ENCODE peak calls at places on chromosomes 2 and 18, in eight cellular contexts. One of them, this sample, is unnamed.

GRCh38 chr2:30446602-30447148 is 371 bp upstream of the LCLAT1 start:
- DNase-seq in aorta: no peak
- DNase-seq in NCI-H460: no peak
- DNase-seq in NCI-H1105 treated with DMSO at 0.1 percent for 48 hours: peak; percentile 28
- DNase-seq in OCI-M1: no peak
- DNase-seq in MV-4-11: no peak
- DNase-seq in stimulated activated CD4-positive, alpha-beta T cell treated with anti-CD3 and anti-CD28 coated beads, Interleukin-4, amount 100 ng/mL, for 4 hours: no peak
- DNase-seq in pons: no peak
- DNase-seq in this sample: no peak

GRCh38 chr18:42426496-42427015 is 471.5 kb downstream of the PIK3C3 start:
- DNase-seq in NCI-H1105 treated with DMSO at 0.1 percent for 48 hours: no peak
- DNase-seq in MV-4-11: no peak
- DNase-seq in OCI-M1: no peak
- DNase-seq in pons: peak; percentile 69
- DNase-seq in NCI-H460: no peak
- DNase-seq in stimulated activated CD4-positive, alpha-beta T cell treated with anti-CD3 and anti-CD28 coated beads, Interleukin-4, amount 100 ng/mL, for 4 hours: no peak
- DNase-seq in aorta: no peak
- DNase-seq in this sample: no peak

GRCh38 chr2:240877460-240878340 is 9.1 kb downstream of the AGXT start:
- DNase-seq in OCI-M1: no peak
- DNase-seq in NCI-H460: no peak
- DNase-seq in stimulated activated CD4-positive, alpha-beta T cell treated with anti-CD3 and anti-CD28 coated beads, Interleukin-4, amount 100 ng/mL, for 4 hours: no peak
- DNase-seq in pons: no peak
- DNase-seq in MV-4-11: no peak
- DNase-seq in aorta: peak; percentile 35
- DNase-seq in NCI-H1105 treated with DMSO at 0.1 percent for 48 hours: no peak
- DNase-seq in this sample: no peak

GRCh38 chr2:20994130-20994529 is 49.7 kb downstream of the APOB start:
- DNase-seq in stimulated activated CD4-positive, alpha-beta T cell treated with anti-CD3 and anti-CD28 coated beads, Interleukin-4, amount 100 ng/mL, for 4 hours: no peak
- DNase-seq in pons: no peak
- DNase-seq in OCI-M1: no peak
- DNase-seq in NCI-H460: no peak
- DNase-seq in MV-4-11: no peak
- DNase-seq in aorta: no peak
- DNase-seq in NCI-H1105 treated with DMSO at 0.1 percent for 48 hours: no peak
- DNase-seq in this sample: no peak

GRCh38 chr2:205188516-205189138 is 493.7 kb upstream of the NRP2 start:
- DNase-seq in MV-4-11: no peak
- DNase-seq in OCI-M1: no peak
- DNase-seq in aorta: peak; percentile 63
- DNase-seq in pons: peak; percentile 29
- DNase-seq in NCI-H460: no peak
- DNase-seq in NCI-H1105 treated with DMSO at 0.1 percent for 48 hours: peak; percentile 85
- DNase-seq in stimulated activated CD4-positive, alpha-beta T cell treated with anti-CD3 and anti-CD28 coated beads, Interleukin-4, amount 100 ng/mL, for 4 hours: no peak
- DNase-seq in this sample: no peak

GRCh38 chr2:112032615-112033457 is 22.2 kb upstream of the TMEM87B start:
- DNase-seq in pons: peak; percentile 82
- DNase-seq in NCI-H1105 treated with DMSO at 0.1 percent for 48 hours: no peak
- DNase-seq in aorta: peak; percentile 83
- DNase-seq in NCI-H460: no peak
- DNase-seq in MV-4-11: peak; percentile 21
- DNase-seq in OCI-M1: peak; percentile 35
- DNase-seq in stimulated activated CD4-positive, alpha-beta T cell treated with anti-CD3 and anti-CD28 coated beads, Interleukin-4, amount 100 ng/mL, for 4 hours: no peak
- DNase-seq in this sample: peak; percentile 35

GRCh38 chr18:25229080-25229479 is 122.9 kb downstream of the ZNF521 start:
- DNase-seq in aorta: no peak
- DNase-seq in OCI-M1: peak; percentile 96
- DNase-seq in NCI-H460: no peak
- DNase-seq in MV-4-11: no peak
- DNase-seq in pons: peak; percentile 37
- DNase-seq in stimulated activated CD4-positive, alpha-beta T cell treated with anti-CD3 and anti-CD28 coated beads, Interleukin-4, amount 100 ng/mL, for 4 hours: no peak
- DNase-seq in NCI-H1105 treated with DMSO at 0.1 percent for 48 hours: peak; percentile 43
- DNase-seq in this sample: peak; percentile 84

GRCh38 chr2:153668923-153669322 is 190.4 kb upstream of the RPRM start:
- DNase-seq in aorta: no peak
- DNase-seq in stimulated activated CD4-positive, alpha-beta T cell treated with anti-CD3 and anti-CD28 coated beads, Interleukin-4, amount 100 ng/mL, for 4 hours: no peak
- DNase-seq in NCI-H1105 treated with DMSO at 0.1 percent for 48 hours: no peak
- DNase-seq in NCI-H460: no peak
- DNase-seq in MV-4-11: no peak
- DNase-seq in pons: no peak
- DNase-seq in OCI-M1: no peak
- DNase-seq in this sample: no peak

GRCh38 chr2:183532514-183532913 is 408.3 kb downstream of the NUP35 start:
- DNase-seq in stimulated activated CD4-positive, alpha-beta T cell treated with anti-CD3 and anti-CD28 coated beads, Interleukin-4, amount 100 ng/mL, for 4 hours: no peak
- DNase-seq in NCI-H460: no peak
- DNase-seq in MV-4-11: no peak
- DNase-seq in OCI-M1: no peak
- DNase-seq in aorta: no peak
- DNase-seq in pons: no peak
- DNase-seq in NCI-H1105 treated with DMSO at 0.1 percent for 48 hours: no peak
- DNase-seq in this sample: no peak

GRCh38 chr2:84441505-84441904 is 17.6 kb downstream of the SUCLG1 start:
- DNase-seq in MV-4-11: no peak
- DNase-seq in NCI-H1105 treated with DMSO at 0.1 percent for 48 hours: no peak
- DNase-seq in NCI-H460: no peak
- DNase-seq in stimulated activated CD4-positive, alpha-beta T cell treated with anti-CD3 and anti-CD28 coated beads, Interleukin-4, amount 100 ng/mL, for 4 hours: no peak
- DNase-seq in pons: no peak
- DNase-seq in aorta: no peak
- DNase-seq in OCI-M1: no peak
- DNase-seq in this sample: no peak